ENCODE peak calls at places on chromosomes 7 and 10, in nine cellular contexts. One of them, this sample, is unnamed.

GRCh38 chr10:49616421-49617230 is 2.8 kb downstream of the CHAT start:
- DNase-seq in NCI-H1105 treated with DMSO at 0.1 percent for 48 hours: no peak
- DNase-seq in effector memory CD8-positive, alpha-beta T cell: no peak
- DNase-seq in H1: no peak
- DNase-seq in activated T-cell treated with anti-CD3 and anti-CD28 coated beads for 1 hour: no peak
- DNase-seq in NCI-H345: no peak
- DNase-seq in stomach: no peak
- DNase-seq in breast epithelium: peak; percentile 37
- DNase-seq in posterior vena cava: peak; percentile 47
- DNase-seq in this sample: no peak

GRCh38 chr7:76051840-76052239 is 3.9 kb downstream of the MDH2 start:
- DNase-seq in NCI-H1105 treated with DMSO at 0.1 percent for 48 hours: no peak
- DNase-seq in effector memory CD8-positive, alpha-beta T cell: no peak
- DNase-seq in H1: no peak
- DNase-seq in activated T-cell treated with anti-CD3 and anti-CD28 coated beads for 1 hour: no peak
- DNase-seq in NCI-H345: no peak
- DNase-seq in stomach: no peak
- DNase-seq in breast epithelium: no peak
- DNase-seq in posterior vena cava: no peak
- DNase-seq in this sample: no peak

GRCh38 chr10:59578013-59578412 is 131.6 kb downstream of the SLC16A9 start:
- DNase-seq in NCI-H1105 treated with DMSO at 0.1 percent for 48 hours: no peak
- DNase-seq in effector memory CD8-positive, alpha-beta T cell: no peak
- DNase-seq in H1: no peak
- DNase-seq in activated T-cell treated with anti-CD3 and anti-CD28 coated beads for 1 hour: no peak
- DNase-seq in NCI-H345: no peak
- DNase-seq in stomach: no peak
- DNase-seq in breast epithelium: no peak
- DNase-seq in posterior vena cava: no peak
- DNase-seq in this sample: no peak

GRCh38 chr7:98329100-98329871 is 47.8 kb downstream of the BRI3 start:
- DNase-seq in NCI-H1105 treated with DMSO at 0.1 percent for 48 hours: no peak
- DNase-seq in effector memory CD8-positive, alpha-beta T cell: no peak
- DNase-seq in H1: no peak
- DNase-seq in activated T-cell treated with anti-CD3 and anti-CD28 coated beads for 1 hour: no peak
- DNase-seq in NCI-H345: no peak
- DNase-seq in stomach: no peak
- DNase-seq in breast epithelium: no peak
- DNase-seq in posterior vena cava: no peak
- DNase-seq in this sample: no peak

GRCh38 chr7:38317457-38318037 is 44.1 kb upstream of the TARP start:
- DNase-seq in NCI-H1105 treated with DMSO at 0.1 percent for 48 hours: no peak
- DNase-seq in effector memory CD8-positive, alpha-beta T cell: peak; percentile 48
- DNase-seq in H1: no peak
- DNase-seq in activated T-cell treated with anti-CD3 and anti-CD28 coated beads for 1 hour: no peak
- DNase-seq in NCI-H345: no peak
- DNase-seq in stomach: no peak
- DNase-seq in breast epithelium: no peak
- DNase-seq in posterior vena cava: no peak
- DNase-seq in this sample: no peak

GRCh38 chr7:227940-228339 is 35.6 kb downstream of the FAM20C start:
- DNase-seq in NCI-H1105 treated with DMSO at 0.1 percent for 48 hours: no peak
- DNase-seq in effector memory CD8-positive, alpha-beta T cell: no peak
- DNase-seq in H1: no peak
- DNase-seq in activated T-cell treated with anti-CD3 and anti-CD28 coated beads for 1 hour: no peak
- DNase-seq in NCI-H345: no peak
- DNase-seq in stomach: no peak
- DNase-seq in breast epithelium: no peak
- DNase-seq in posterior vena cava: no peak
- DNase-seq in this sample: no peak

GRCh38 chr7:18128846-18129245 is 101.2 kb upstream of the PRPS1L1 start:
- DNase-seq in NCI-H1105 treated with DMSO at 0.1 percent for 48 hours: no peak
- DNase-seq in effector memory CD8-positive, alpha-beta T cell: no peak
- DNase-seq in H1: no peak
- DNase-seq in activated T-cell treated with anti-CD3 and anti-CD28 coated beads for 1 hour: no peak
- DNase-seq in NCI-H345: no peak
- DNase-seq in stomach: no peak
- DNase-seq in breast epithelium: no peak
- DNase-seq in posterior vena cava: no peak
- DNase-seq in this sample: no peak

GRCh38 chr10:128808921-128809440 is 658.1 kb upstream of the MGMT start:
- DNase-seq in NCI-H1105 treated with DMSO at 0.1 percent for 48 hours: no peak
- DNase-seq in effector memory CD8-positive, alpha-beta T cell: no peak
- DNase-seq in H1: no peak
- DNase-seq in activated T-cell treated with anti-CD3 and anti-CD28 coated beads for 1 hour: no peak
- DNase-seq in NCI-H345: no peak
- DNase-seq in stomach: no peak
- DNase-seq in breast epithelium: no peak
- DNase-seq in posterior vena cava: no peak
- DNase-seq in this sample: no peak

GRCh38 chr7:43693687-43694398 is 35.5 kb downstream of the COA1 start:
- DNase-seq in NCI-H1105 treated with DMSO at 0.1 percent for 48 hours: no peak
- DNase-seq in effector memory CD8-positive, alpha-beta T cell: no peak
- DNase-seq in H1: no peak
- DNase-seq in activated T-cell treated with anti-CD3 and anti-CD28 coated beads for 1 hour: no peak
- DNase-seq in NCI-H345: no peak
- DNase-seq in stomach: no peak
- DNase-seq in breast epithelium: no peak
- DNase-seq in posterior vena cava: no peak
- DNase-seq in this sample: peak; percentile 41

GRCh38 chr7:1324028-1324900 is 91.6 kb downstream of the UNCX start:
- DNase-seq in NCI-H1105 treated with DMSO at 0.1 percent for 48 hours: no peak
- DNase-seq in effector memory CD8-positive, alpha-beta T cell: no peak
- DNase-seq in H1: no peak
- DNase-seq in activated T-cell treated with anti-CD3 and anti-CD28 coated beads for 1 hour: no peak
- DNase-seq in NCI-H345: no peak
- DNase-seq in stomach: no peak
- DNase-seq in breast epithelium: no peak
- DNase-seq in posterior vena cava: peak; percentile 62
- DNase-seq in this sample: no peak

GRCh38 chr7:15821484-15822122 is 135.1 kb upstream of the MEOX2 start:
- DNase-seq in NCI-H1105 treated with DMSO at 0.1 percent for 48 hours: no peak
- DNase-seq in effector memory CD8-positive, alpha-beta T cell: no peak
- DNase-seq in H1: no peak
- DNase-seq in activated T-cell treated with anti-CD3 and anti-CD28 coated beads for 1 hour: no peak
- DNase-seq in NCI-H345: no peak
- DNase-seq in stomach: no peak
- DNase-seq in breast epithelium: no peak
- DNase-seq in posterior vena cava: no peak
- DNase-seq in this sample: no peak

This sample was measured in skeletal muscle cell.